ENCODE peak calls at places on chromosomes 3 and 15, in four cellular contexts. One of them, this sample, is unnamed.

GRCh38 chr15:42796955-42797779 is 60.2 kb upstream of the CDAN1 start:
- DNase-seq in heart right ventricle: no peak
- DNase-seq in fibroblast of lung: no peak
- DNase-seq in right cardiac atrium: no peak
- DNase-seq in this sample: no peak

GRCh38 chr3:73364517-73364916 is 260.2 kb downstream of the PDZRN3 start:
- DNase-seq in heart right ventricle: no peak
- DNase-seq in fibroblast of lung: no peak
- DNase-seq in right cardiac atrium: no peak
- DNase-seq in this sample: no peak

GRCh38 chr15:66628976-66629723 is 63.4 kb upstream of the LCTL start:
- DNase-seq in right cardiac atrium: no peak
- DNase-seq in fibroblast of lung: no peak
- DNase-seq in heart right ventricle: no peak
- DNase-seq in this sample: no peak

GRCh38 chr3:106428565-106428994 is 559.8 kb upstream of the CBLB start:
- DNase-seq in heart right ventricle: no peak
- DNase-seq in right cardiac atrium: no peak
- DNase-seq in fibroblast of lung: peak; percentile 100
- DNase-seq in this sample: no peak

GRCh38 chr15:67108122-67108871 is 42.9 kb downstream of the SMAD3 start:
- DNase-seq in heart right ventricle: no peak
- DNase-seq in fibroblast of lung: peak; percentile 49
- DNase-seq in right cardiac atrium: no peak
- DNase-seq in this sample: no peak

GRCh38 chr3:9503283-9503682 is 50.3 kb downstream of the LHFPL4 start:
- DNase-seq in right cardiac atrium: peak; percentile 77
- DNase-seq in heart right ventricle: peak; percentile 38
- DNase-seq in fibroblast of lung: peak; percentile 50
- DNase-seq in this sample: peak; percentile 38

GRCh38 chr3:169623971-169624370 is 39.5 kb downstream of the MECOM start:
- DNase-seq in right cardiac atrium: no peak
- DNase-seq in heart right ventricle: no peak
- DNase-seq in fibroblast of lung: no peak
- DNase-seq in this sample: no peak

GRCh38 chr15:87354661-87355410 is 901.7 kb downstream of the NTRK3 start:
- DNase-seq in right cardiac atrium: no peak
- DNase-seq in fibroblast of lung: peak; percentile 93
- DNase-seq in heart right ventricle: no peak
- DNase-seq in this sample: no peak

GRCh38 chr15:71627604-71628003 is 182.8 kb upstream of the NR2E3 start:
- DNase-seq in right cardiac atrium: no peak
- DNase-seq in fibroblast of lung: no peak
- DNase-seq in heart right ventricle: no peak
- DNase-seq in this sample: no peak

GRCh38 chr3:39319249-39319648 is 10.3 kb upstream of the CCR8 start:
- DNase-seq in heart right ventricle: no peak
- DNase-seq in right cardiac atrium: no peak
- DNase-seq in fibroblast of lung: no peak
- DNase-seq in this sample: no peak

GRCh38 chr15:43998607-43999006 is 171.8 kb downstream of the WDR76 start:
- DNase-seq in fibroblast of lung: peak; percentile 78
- DNase-seq in right cardiac atrium: peak; percentile 70
- DNase-seq in heart right ventricle: peak; percentile 45
- DNase-seq in this sample: peak; percentile 19

GRCh38 chr3:144801890-144802289 is 830.3 kb downstream of the DIPK2A start:
- DNase-seq in right cardiac atrium: no peak
- DNase-seq in fibroblast of lung: no peak
- DNase-seq in heart right ventricle: no peak
- DNase-seq in this sample: no peak

GRCh38 chr3:46693897-46694235 is 387 bp upstream of the ALS2CL start:
- DNase-seq in heart right ventricle: no peak
- DNase-seq in right cardiac atrium: no peak
- DNase-seq in fibroblast of lung: peak; percentile 11
- DNase-seq in this sample: no peak

GRCh38 chr3:161672478-161672877 is 175.9 kb downstream of the OTOL1 start:
- DNase-seq in right cardiac atrium: peak; percentile 68
- DNase-seq in heart right ventricle: peak; percentile 4
- DNase-seq in fibroblast of lung: no peak
- DNase-seq in this sample: no peak

GRCh38 chr3:161443921-161444457 is 52.6 kb upstream of the OTOL1 start:
- DNase-seq in heart right ventricle: no peak
- DNase-seq in right cardiac atrium: no peak
- DNase-seq in fibroblast of lung: no peak
- DNase-seq in this sample: no peak

GRCh38 chr15:40869686-40870085 is 4.3 kb downstream of the RHOV start:
- DNase-seq in fibroblast of lung: no peak
- DNase-seq in right cardiac atrium: no peak
- DNase-seq in heart right ventricle: no peak
- DNase-seq in this sample: no peak

GRCh38 chr3:153045150-153045549 is 116.9 kb upstream of the RAP2B start:
- DNase-seq in heart right ventricle: no peak
- DNase-seq in fibroblast of lung: no peak
- DNase-seq in right cardiac atrium: no peak
- DNase-seq in this sample: no peak

GRCh38 chr15:96331141-96331941 is 841 bp downstream of the NR2F2 start:
- DNase-seq in right cardiac atrium: peak; percentile 76
- DNase-seq in heart right ventricle: no peak
- DNase-seq in fibroblast of lung: peak; percentile 54
- DNase-seq in this sample: peak; percentile 79

GRCh38 chr3:196274585-196274984 is 12.9 kb downstream of the PCYT1A start:
- DNase-seq in right cardiac atrium: no peak
- DNase-seq in fibroblast of lung: peak; percentile 36
- DNase-seq in heart right ventricle: no peak
- DNase-seq in this sample: no peak

GRCh38 chr3:13878711-13879101 is 1.2 kb downstream of the WNT7A start:
- DNase-seq in fibroblast of lung: no peak
- DNase-seq in heart right ventricle: no peak
- DNase-seq in right cardiac atrium: no peak
- DNase-seq in this sample: no peak

GRCh38 chr15:58165661-58166060 is 27.5 kb downstream of the AQP9 start:
- DNase-seq in right cardiac atrium: peak; percentile 78
- DNase-seq in fibroblast of lung: peak; percentile 17
- DNase-seq in heart right ventricle: peak; percentile 65
- DNase-seq in this sample: peak; percentile 19

GRCh38 chr15:82543155-82543554 is 2.9 kb upstream of the RPS17 start:
- DNase-seq in heart right ventricle: no peak
- DNase-seq in right cardiac atrium: no peak
- DNase-seq in fibroblast of lung: peak; percentile 92
- DNase-seq in this sample: no peak

GRCh38 chr3:101518421-101518871 is 5.4 kb upstream of the SENP7 start:
- DNase-seq in fibroblast of lung: no peak
- DNase-seq in right cardiac atrium: no peak
- DNase-seq in heart right ventricle: no peak
- DNase-seq in this sample: no peak

GRCh38 chr15:77665530-77666295 is 33.0 kb upstream of the LINGO1 start:
- DNase-seq in heart right ventricle: no peak
- DNase-seq in right cardiac atrium: no peak
- DNase-seq in fibroblast of lung: no peak
- DNase-seq in this sample: no peak

GRCh38 chr3:40546811-40547210 is 22.1 kb downstream of the ZNF621 start:
- DNase-seq in heart right ventricle: no peak
- DNase-seq in right cardiac atrium: no peak
- DNase-seq in fibroblast of lung: peak; percentile 70
- DNase-seq in this sample: no peak

GRCh38 chr3:58575986-58576652 is 1.1 kb downstream of the FAM107A start:
- DNase-seq in right cardiac atrium: no peak
- DNase-seq in heart right ventricle: peak; percentile 53
- DNase-seq in fibroblast of lung: no peak
- DNase-seq in this sample: no peak

GRCh38 chr3:27485853-27486252 is 1.7 kb upstream of the SLC4A7 start:
- DNase-seq in fibroblast of lung: peak; percentile 35
- DNase-seq in heart right ventricle: no peak
- DNase-seq in right cardiac atrium: no peak
- DNase-seq in this sample: no peak

GRCh38 chr15:86849563-86849962 is 769.9 kb downstream of the AGBL1 start:
- DNase-seq in heart right ventricle: peak; percentile 57
- DNase-seq in right cardiac atrium: no peak
- DNase-seq in fibroblast of lung: no peak
- DNase-seq in this sample: no peak

GRCh38 chr3:49616491-49616941 is 57.6 kb upstream of the APEH start:
- DNase-seq in fibroblast of lung: peak; percentile 83
- DNase-seq in heart right ventricle: no peak
- DNase-seq in right cardiac atrium: no peak
- DNase-seq in this sample: no peak

GRCh38 chr3:29441422-29441821 is 160.6 kb downstream of the RBMS3 start:
- DNase-seq in right cardiac atrium: no peak
- DNase-seq in fibroblast of lung: no peak
- DNase-seq in heart right ventricle: no peak
- DNase-seq in this sample: no peak

GRCh38 chr15:67880651-67881182 is 40.9 kb upstream of the RNU6-1 start:
- DNase-seq in fibroblast of lung: peak; percentile 47
- DNase-seq in heart right ventricle: peak; percentile 27
- DNase-seq in right cardiac atrium: peak; percentile 52
- DNase-seq in this sample: no peak

GRCh38 chr3:85148056-85148455 is 189.3 kb downstream of the CADM2 start:
- DNase-seq in right cardiac atrium: no peak
- DNase-seq in heart right ventricle: no peak
- DNase-seq in fibroblast of lung: no peak
- DNase-seq in this sample: no peak

GRCh38 chr3:169662215-169663070 is 1.1 kb downstream of the MECOM start:
- DNase-seq in fibroblast of lung: peak; percentile 70
- DNase-seq in heart right ventricle: peak; percentile 86
- DNase-seq in right cardiac atrium: peak; percentile 92
- DNase-seq in this sample: peak; percentile 87

GRCh38 chr3:141797819-141798405 is 34.7 kb downstream of the GRK7 start:
- DNase-seq in fibroblast of lung: no peak
- DNase-seq in right cardiac atrium: no peak
- DNase-seq in heart right ventricle: peak; percentile 12
- DNase-seq in this sample: no peak
- H3K4me3 ChIP-seq in fibroblast of lung: peak overlapping the region; percentile 27
- H3K4me3 ChIP-seq in right cardiac atrium: peak overlapping the region; percentile 25
- H3K4me3 ChIP-seq in heart right ventricle: peak overlapping the region; percentile 56
- H3K4me3 ChIP-seq in this sample: no peak overlapping the region

DNA sequence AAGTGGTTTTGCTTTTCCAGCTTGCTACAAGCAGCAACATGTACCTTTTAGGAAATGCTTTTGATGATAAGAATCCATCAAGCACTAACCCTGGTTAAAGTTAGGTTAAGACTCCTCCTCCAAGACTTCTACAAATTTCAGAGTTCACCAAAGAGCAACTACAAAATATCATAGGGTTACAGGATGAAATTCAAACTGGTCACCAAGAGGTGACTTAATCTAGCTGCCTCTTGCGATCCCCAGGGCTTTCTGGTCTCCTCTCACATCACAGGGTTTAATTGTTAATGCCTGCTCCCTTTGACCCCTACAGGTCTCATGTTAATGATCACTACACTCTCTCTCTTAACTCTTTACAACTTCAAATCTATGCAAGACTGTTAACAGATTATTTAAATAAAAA is 66.5 kb downstream of the DPH6 start:
- DNase-seq in heart right ventricle: no peak
- DNase-seq in right cardiac atrium: no peak
- DNase-seq in fibroblast of lung: no peak
- DNase-seq in this sample: no peak
- H3K4me1 ChIP-seq in heart right ventricle: peaks cover 13% of the 10 kb centered on the region
- H3K4me1 ChIP-seq in right cardiac atrium: no peaks in the 10 kb centered on the region
- H3K4me1 ChIP-seq in fibroblast of lung: no peaks in the 10 kb centered on the region
- H3K4me1 ChIP-seq in this sample: peaks cover 8% of the 10 kb centered on the region

DNA sequence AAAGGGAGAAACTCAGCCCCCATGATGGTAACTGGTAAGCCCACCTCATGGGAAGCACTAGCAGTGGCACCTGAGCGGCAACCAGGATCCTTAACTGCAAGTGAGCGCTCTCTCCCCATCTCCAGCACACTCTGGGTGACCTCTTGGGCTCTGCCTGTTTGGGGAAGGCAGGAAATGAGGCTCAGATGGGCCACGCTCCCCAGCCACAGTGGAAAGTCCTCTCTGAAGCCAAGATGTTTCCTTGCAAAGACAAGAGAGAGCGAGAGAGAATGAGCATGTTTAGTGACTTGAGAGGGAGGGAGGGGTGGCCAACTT is 289.0 kb downstream of the UACA start:
- DNase-seq in right cardiac atrium: peak; percentile 56
- DNase-seq in heart right ventricle: peak; percentile 32
- DNase-seq in fibroblast of lung: no peak
- DNase-seq in this sample: no peak
- H3K4me3 ChIP-seq in right cardiac atrium: no peak overlapping the region
- H3K4me3 ChIP-seq in heart right ventricle: peak overlapping the region; percentile 28
- H3K4me3 ChIP-seq in fibroblast of lung: no peak overlapping the region
- H3K4me3 ChIP-seq in this sample: no peak overlapping the region

GRCh38 chr15:63192604-63193206 is 3.3 kb downstream of the RAB8B start:
- DNase-seq in heart right ventricle: no peak
- DNase-seq in fibroblast of lung: no peak
- DNase-seq in right cardiac atrium: no peak
- DNase-seq in this sample: no peak

GRCh38 chr15:63196846-63197245 is 7.4 kb downstream of the RAB8B start:
- DNase-seq in heart right ventricle: no peak
- DNase-seq in right cardiac atrium: no peak
- DNase-seq in fibroblast of lung: no peak
- DNase-seq in this sample: no peak

GRCh38 chr15:63195257-63196023 is 6.0 kb downstream of the RAB8B start:
- DNase-seq in right cardiac atrium: peak; percentile 59
- DNase-seq in fibroblast of lung: no peak
- DNase-seq in heart right ventricle: no peak
- DNase-seq in this sample: no peak

GRCh38 chr15:63191895-63192603 is 2.6 kb downstream of the RAB8B start:
- DNase-seq in right cardiac atrium: no peak
- DNase-seq in heart right ventricle: no peak
- DNase-seq in fibroblast of lung: no peak
- DNase-seq in this sample: no peak

GRCh38 chr15:63194291-63194681 is 4.9 kb downstream of the RAB8B start:
- DNase-seq in heart right ventricle: no peak
- DNase-seq in right cardiac atrium: no peak
- DNase-seq in fibroblast of lung: no peak
- DNase-seq in this sample: no peak
- H3K4me1 ChIP-seq in heart right ventricle: peaks cover 78% of the 10 kb centered on the region
- H3K4me1 ChIP-seq in right cardiac atrium: peaks cover 3% of the 10 kb centered on the region
- H3K4me1 ChIP-seq in fibroblast of lung: peaks cover 26% of the 10 kb centered on the region
- H3K4me1 ChIP-seq in this sample: peaks cover 7% of the 10 kb centered on the region

DNA sequence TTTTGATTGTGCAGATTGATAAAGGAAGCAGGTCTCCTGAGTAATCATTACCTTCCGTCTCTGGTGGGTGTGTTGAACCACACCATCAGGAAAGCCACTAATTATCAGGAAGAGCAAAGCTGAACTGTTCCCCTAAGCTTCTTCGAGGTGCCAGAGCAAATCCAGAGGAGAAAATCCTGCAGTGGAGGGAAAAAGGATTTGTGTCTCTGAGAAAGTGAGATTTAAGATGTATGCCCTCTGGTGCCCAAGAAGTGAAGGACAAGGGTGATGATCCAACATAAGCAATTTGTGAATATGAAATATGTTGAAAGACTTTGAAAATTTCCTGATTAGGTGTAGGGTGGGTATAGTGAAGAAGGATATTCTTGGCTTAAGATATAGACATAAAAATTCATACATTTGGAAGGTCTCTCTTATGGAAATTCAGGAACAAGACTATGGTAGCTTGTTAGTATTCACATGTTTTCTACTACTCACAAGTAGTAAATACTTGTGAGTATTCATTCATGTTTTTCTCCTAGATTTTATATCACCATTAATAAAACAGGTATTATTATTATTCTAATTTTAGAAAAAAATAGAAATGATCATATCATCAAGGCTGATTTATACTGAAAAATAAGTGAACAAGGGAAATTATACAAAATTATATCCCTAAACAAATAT is 34.8 kb downstream of the COMMD2 start:
- DNase-seq in right cardiac atrium: no peak
- DNase-seq in heart right ventricle: peak; percentile 66
- DNase-seq in fibroblast of lung: peak; percentile 67
- DNase-seq in this sample: no peak
- H3K4me3 ChIP-seq in right cardiac atrium: no peak overlapping the region
- H3K4me3 ChIP-seq in heart right ventricle: peak overlapping the region; percentile 15
- H3K4me3 ChIP-seq in fibroblast of lung: no peak overlapping the region
- H3K4me3 ChIP-seq in this sample: no peak overlapping the region

GRCh38 chr15:92904832-92905640 is 4.9 kb downstream of the CHD2 start:
- DNase-seq in heart right ventricle: no peak
- DNase-seq in right cardiac atrium: no peak
- DNase-seq in fibroblast of lung: no peak
- DNase-seq in this sample: no peak
- H3K4me1 ChIP-seq in heart right ventricle: peaks cover 69% of the 10 kb centered on the region
- H3K4me1 ChIP-seq in right cardiac atrium: peaks cover 11% of the 10 kb centered on the region
- H3K4me1 ChIP-seq in fibroblast of lung: peaks cover 24% of the 10 kb centered on the region
- H3K4me1 ChIP-seq in this sample: peaks cover 26% of the 10 kb centered on the region

This sample was measured in pancreas.